ENCODE peak calls at places on chromosomes 5 and 9, in six cellular contexts. I is CD8-positive, alpha-beta T cell; Q is NCI-H524 treated with DMSO at 0.1 percent for 48 hours; K is HTR-8/SVneo; F is CD4-positive, CD25-positive, alpha-beta regulatory T cell; E is memory B cell. L is an unnamed sample.
A peak's percentile ranks its signal among the peaks of the same experiment; 100 is the strongest.

GRCh38 chr5:143600396-143601075 is 197.1 kb upstream of the NR3C1 start:
- DNase-seq in I (no peak), Q (no peak), K (no peak), F (no peak), E (no peak), L (peak; percentile 76)

GRCh38 chr5:166369817-166370216 is 1921.6 kb upstream of the WWC1 start:
- DNase-seq in I (no peak), Q (no peak), K (no peak), F (no peak), E (no peak), L (no peak)

GRCh38 chr5:67494186-67494842 is 297.7 kb upstream of the CD180 start:
- DNase-seq in I (no peak), Q (no peak), K (no peak), F (no peak), E (no peak), L (no peak)

GRCh38 chr9:124458441-124458840 is 8.2 kb downstream of the ADGRD2 start:
- DNase-seq in I (no peak), Q (no peak), K (no peak), F (no peak), E (no peak), L (no peak)

GRCh38 chr5:142874537-142874936 is 104.4 kb downstream of the ARHGAP26 start:
- DNase-seq in I (no peak), Q (no peak), K (peak; percentile 51), F (no peak), E (no peak), L (peak; percentile 67)

GRCh38 chr5:149898811-149899210 is 45.8 kb downstream of the PDE6A start:
- DNase-seq in I (no peak), Q (no peak), K (no peak), F (no peak), E (no peak), L (no peak)

GRCh38 chr9:2838356-2838983 is 5.4 kb downstream of the PUM3 start:
- DNase-seq in I (no peak), Q (no peak), K (no peak), F (no peak), E (no peak), L (no peak)

GRCh38 chr9:19513671-19514275 is 105.0 kb downstream of the ACER2 start:
- DNase-seq in I (no peak), Q (no peak), K (no peak), F (no peak), E (no peak), L (no peak)

GRCh38 chr5:176994460-176995121 is 12.0 kb downstream of the UIMC1 start:
- DNase-seq in I (no peak), Q (no peak), K (no peak), F (no peak), E (peak; percentile 34), L (peak; percentile 87)

GRCh38 chr9:116713266-116713665 is 26.2 kb downstream of the TRIM32 start:
- DNase-seq in I (no peak), Q (no peak), K (no peak), F (no peak), E (no peak), L (no peak)

GRCh38 chr5:116970318-116970717 is 395.7 kb upstream of the SEMA6A start:
- DNase-seq in I (no peak), Q (peak; percentile 22), K (no peak), F (no peak), E (no peak), L (no peak)

GRCh38 chr9:117412841-117413240 is 2.0 kb downstream of the ASTN2 start:
- DNase-seq in I (no peak), Q (no peak), K (no peak), F (no peak), E (no peak), L (no peak)